ENCODE peak calls at places on chromosomes 16 and 17, in six cellular contexts. Q is GF-D8, J is natural killer cell, H is RCC 7860, Y is iPS-NIHi11, A is spleen. C is an unnamed sample.

GRCh38 chr17:57970706-57971105 is 15.5 kb upstream of the CUEDC1 start:
- DNase-seq in Q (no peak), J (no peak), H (peak), Y (no peak), A (no peak), C (no peak)

GRCh38 chr16:88785106-88785924 is at the start of gene PIEZO1:
- DNase-seq in Q (peak), J (peak), H (peak), Y (peak), A (peak), C (peak)

GRCh38 chr17:5580974-5581373 is 3.3 kb downstream of the NLRP1 start:
- DNase-seq in Q (no peak), J (no peak), H (no peak), Y (no peak), A (no peak), C (no peak)

GRCh38 chr17:72280881-72281280 is 160.1 kb downstream of the SOX9 start:
- DNase-seq in Q (no peak), J (no peak), H (no peak), Y (no peak), A (no peak), C (no peak)

GRCh38 chr17:14664511-14664910 is 363.6 kb downstream of the HS3ST3B1 start:
- DNase-seq in Q (no peak), J (no peak), H (no peak), Y (no peak), A (no peak), C (no peak)

GRCh38 chr16:21001262-21001661 is 100.7 kb downstream of the LYRM1 start:
- DNase-seq in Q (no peak), J (no peak), H (no peak), Y (peak), A (no peak), C (peak)

GRCh38 chr17:78315355-78316114 is 44.3 kb downstream of the SOCS3 start:
- DNase-seq in Q (no peak), J (no peak), H (peak), Y (peak), A (no peak), C (no peak)

GRCh38 chr17:37642706-37643105 is 540 bp downstream of the DDX52 start:
- DNase-seq in Q (no peak), J (no peak), H (no peak), Y (peak), A (no peak), C (no peak)

GRCh38 chr17:55495239-55495638 is 16.0 kb downstream of the SMIM36 start:
- DNase-seq in Q (no peak), J (no peak), H (no peak), Y (no peak), A (no peak), C (no peak)

GRCh38 chr16:49701867-49702494 is 153.9 kb downstream of the ZNF423 start:
- DNase-seq in Q (no peak), J (no peak), H (no peak), Y (peak), A (no peak), C (peak)

GRCh38 chr17:32479074-32479617 is 7.6 kb upstream of the CDK5R1 start:
- DNase-seq in Q (no peak), J (no peak), H (no peak), Y (no peak), A (no peak), C (no peak)

GRCh38 chr17:55734128-55734781 is 11.6 kb upstream of the TMEM100 start:
- DNase-seq in Q (no peak), J (no peak), H (no peak), Y (peak), A (no peak), C (peak)

GRCh38 chr17:41519501-41520224 is 973 bp upstream of the KRT15 start:
- DNase-seq in Q (no peak), J (no peak), H (no peak), Y (no peak), A (no peak), C (no peak)

GRCh38 chr17:73237714-73238113 is 24.0 kb downstream of the CPSF4L start:
- DNase-seq in Q (no peak), J (no peak), H (no peak), Y (no peak), A (no peak), C (no peak)

GRCh38 chr16:85234310-85235235 is 122.3 kb upstream of the CIBAR2 start:
- DNase-seq in Q (no peak), J (no peak), H (no peak), Y (peak), A (peak), C (peak)

GRCh38 chr16:14448874-14449273 is 181.2 kb downstream of the PARN start:
- DNase-seq in Q (no peak), J (no peak), H (no peak), Y (no peak), A (no peak), C (no peak)

GRCh38 chr17:76202516-76202915 is 37.8 kb downstream of the RNF157 start:
- DNase-seq in Q (no peak), J (no peak), H (no peak), Y (no peak), A (no peak), C (no peak)

GRCh38 chr17:51298508-51299371 is 38.4 kb downstream of the UTP18 start:
- DNase-seq in Q (no peak), J (no peak), H (peak), Y (peak), A (no peak), C (no peak)

GRCh38 chr17:39138416-39139136 is 12.9 kb downstream of the PLXDC1 start:
- DNase-seq in Q (no peak), J (no peak), H (no peak), Y (no peak), A (no peak), C (no peak)

GRCh38 chr16:68800257-68800875 is 43.0 kb upstream of the TANGO6 start:
- DNase-seq in Q (peak), J (no peak), H (peak), Y (peak), A (no peak), C (peak)

GRCh38 chr17:40415390-40415789 is 2.3 kb downstream of the TOP2A start:
- DNase-seq in Q (peak), J (no peak), H (no peak), Y (peak), A (no peak), C (no peak)

GRCh38 chr16:85360323-85361277 is 248.3 kb upstream of the CIBAR2 start:
- DNase-seq in Q (no peak), J (no peak), H (no peak), Y (no peak), A (no peak), C (peak)

GRCh38 chr17:17363638-17364337 is 60.6 kb downstream of the NT5M start:
- DNase-seq in Q (no peak), J (peak), H (no peak), Y (no peak), A (peak), C (no peak)

GRCh38 chr16:14301150-14302030 is 230.3 kb downstream of the MRTFB start:
- DNase-seq in Q (no peak), J (no peak), H (no peak), Y (no peak), A (peak), C (peak)